ENCODE peak calls at places on chromosome 12, in six cellular contexts. I is right lobe of liver, R is HCT116, L is mucosa of descending colon, M is upper lobe of left lung, Q is GM12865. W is an unnamed sample.

GRCh38 chr12:117441751-117442150 is 80.3 kb upstream of the NOS1 start:
- DNase-seq in I (peak), Q (no peak), R (no peak), M (no peak), L (no peak), W (no peak)

GRCh38 chr12:108801736-108802665 is 55.4 kb downstream of the SSH1 start:
- DNase-seq in Q (no peak), R (no peak), I (no peak), L (no peak), M (peak), W (no peak)

GRCh38 chr12:88052686-88053085 is 23.5 kb upstream of the C12orf50 start:
- DNase-seq in L (peak), I (peak), R (peak), Q (peak), M (no peak), W (no peak)

GRCh38 chr12:130916251-130916911 is 37.3 kb upstream of the ADGRD1 start:
- DNase-seq in R (peak), Q (peak), I (peak), L (peak), M (peak), W (peak)

GRCh38 chr12:106109168-106109910 is 29.4 kb downstream of the NUAK1 start:
- DNase-seq in M (no peak), Q (no peak), I (no peak), R (no peak), L (no peak), W (no peak)

GRCh38 chr12:123336530-123336929 is 28.1 kb downstream of the SBNO1 start:
- DNase-seq in R (no peak), I (no peak), Q (no peak), L (peak), M (no peak), W (no peak)

GRCh38 chr12:92668739-92669138 is 34.0 kb upstream of the PLEKHG7 start:
- DNase-seq in L (no peak), Q (no peak), M (no peak), R (no peak), I (no peak), W (no peak)

GRCh38 chr12:80602455-80602854 is 105.0 kb upstream of the MYF6 start:
- DNase-seq in L (no peak), I (no peak), M (no peak), Q (no peak), R (no peak), W (no peak)

GRCh38 chr12:95848575-95849388 is 10.0 kb upstream of the SNRPF start:
- DNase-seq in M (no peak), Q (no peak), R (no peak), L (peak), I (no peak), W (no peak)

GRCh38 chr12:110466791-110467190 is 1.3 kb downstream of the GPN3 start:
- DNase-seq in M (no peak), I (no peak), L (no peak), Q (no peak), R (no peak), W (no peak)

GRCh38 chr12:62732861-62733427 is 202.0 kb downstream of the PPM1H start:
- DNase-seq in R (peak), M (no peak), L (no peak), I (no peak), Q (peak), W (no peak)

GRCh38 chr12:120495189-120495722 is 657 bp upstream of the DYNLL1 start:
- DNase-seq in I (no peak), M (no peak), Q (no peak), L (peak), R (no peak), W (no peak)

GRCh38 chr12:65083581-65083980 is 37.5 kb downstream of the WIF1 start:
- DNase-seq in I (no peak), R (no peak), L (no peak), M (no peak), Q (no peak), W (no peak)
- TF ChIP-seq CTCF in I (no peak), R (no peak), L (no peak), M (no peak), Q (no peak), W (no peak)

GRCh38 chr12:40760821-40761220 is 68.6 kb downstream of the CNTN1 start:
- DNase-seq in I (no peak), R (no peak), Q (no peak), L (no peak), M (no peak), W (no peak)

DNA sequence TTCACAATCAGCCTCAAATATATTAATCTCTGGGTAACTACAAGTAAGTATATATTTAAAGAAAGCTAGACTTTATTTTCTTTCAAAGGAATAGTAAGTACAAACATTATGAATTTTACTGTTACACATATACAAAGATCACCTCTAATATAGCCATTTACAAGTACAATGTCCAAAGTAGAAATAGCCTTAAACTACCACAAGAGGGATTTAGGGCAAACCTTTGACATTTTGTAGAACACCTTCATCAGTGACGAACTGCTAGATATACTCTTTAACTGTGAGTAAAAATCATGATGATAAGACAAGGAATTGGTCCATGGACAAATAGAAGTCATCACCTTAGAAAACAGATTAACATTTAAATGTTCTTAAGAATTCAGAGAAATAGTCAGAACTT is 69.8 kb downstream of the CNTN1 start:
- DNase-seq in R (no peak), I (no peak), L (no peak), M (no peak), Q (peak), W (no peak)
- TF ChIP-seq CTCF in R (peak), I (no peak), L (no peak), M (no peak), Q (no peak), W (no peak)

DNA sequence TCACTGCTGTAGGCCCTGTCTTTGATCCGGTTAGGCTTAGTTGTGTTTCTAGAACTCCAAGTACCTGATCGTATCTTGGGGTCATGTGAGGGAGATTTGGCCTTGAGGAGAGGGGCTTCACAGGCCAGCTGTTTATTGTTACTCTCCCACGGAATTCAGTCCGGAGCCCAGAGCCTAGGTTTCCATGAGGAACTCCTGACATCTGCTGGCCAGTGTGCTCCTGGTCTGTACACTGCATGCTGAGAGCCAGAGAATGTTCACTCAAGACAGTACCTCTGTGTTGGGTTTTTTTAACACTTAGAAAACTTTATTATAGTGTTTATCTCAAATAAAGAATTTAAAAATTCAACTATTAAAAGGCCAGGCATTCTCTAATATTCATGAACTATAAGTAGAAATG is 341.0 kb upstream of the TMEM132C start:
- DNase-seq in L (peak), I (no peak), M (no peak), R (no peak), Q (no peak), W (no peak)
- TF ChIP-seq CTCF in L (peak), I (no peak), M (no peak), R (no peak), Q (no peak), W (peak)

DNA sequence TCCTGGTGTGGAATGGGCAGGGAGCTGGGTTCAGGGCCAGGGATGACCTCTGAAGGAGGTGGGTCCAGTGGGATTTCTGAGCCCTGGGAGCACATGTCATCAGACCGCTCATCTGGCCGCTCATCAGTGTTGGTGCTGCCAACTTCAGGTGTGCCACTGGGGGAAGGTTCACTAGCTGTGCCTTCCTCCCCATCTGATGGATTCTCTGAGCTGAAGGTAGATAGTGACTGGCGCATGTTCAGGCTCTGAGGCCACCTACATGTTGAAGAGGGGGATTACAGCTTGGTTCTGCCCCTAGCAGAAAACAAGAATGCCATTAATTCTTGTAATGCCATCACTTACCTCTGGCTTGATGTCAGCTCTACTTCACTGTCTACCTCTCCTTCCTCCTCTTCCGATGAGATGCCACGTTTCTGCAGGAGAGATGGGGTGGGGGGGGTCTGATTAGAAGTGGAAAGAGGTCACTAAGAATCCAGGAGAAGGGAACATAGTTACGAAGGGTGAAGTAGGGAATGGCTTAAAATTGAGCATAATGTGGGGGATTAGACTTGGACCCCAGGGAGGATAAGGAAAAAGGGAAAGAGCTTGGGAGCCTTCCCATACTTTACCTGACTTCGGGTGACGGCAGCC is 17.2 kb downstream of the MAP3K12 start:
- DNase-seq in Q (peak), M (no peak), R (no peak), L (no peak), I (no peak), W (no peak)
- TF ChIP-seq CTCF in Q (peak), M (no peak), R (peak), L (no peak), I (no peak), W (peak)

GRCh38 chr12:54661048-54661447 is 12.9 kb upstream of the DCD start:
- DNase-seq in M (no peak), R (no peak), I (no peak), Q (peak), L (no peak), W (no peak)

GRCh38 chr12:54657048-54657696 is 9.0 kb upstream of the DCD start:
- DNase-seq in R (no peak), Q (peak), M (no peak), L (no peak), I (no peak), W (no peak)

GRCh38 chr12:54662028-54662427 is 13.9 kb upstream of the DCD start:
- DNase-seq in M (no peak), L (no peak), Q (no peak), I (no peak), R (no peak), W (no peak)

GRCh38 chr12:54660320-54660962 is 12.3 kb upstream of the DCD start:
- DNase-seq in L (no peak), M (no peak), I (no peak), R (no peak), Q (no peak), W (no peak)

GRCh38 chr12:54658306-54659264 is 10.4 kb upstream of the DCD start:
- DNase-seq in I (peak), Q (peak), R (peak), M (peak), L (peak), W (no peak)
- TF ChIP-seq CTCF in I (peak), Q (peak), R (peak), M (peak), L (no peak), W (peak)

W was measured in osteocyte.